ENCODE peak calls at places on chromosomes 5 and 9, in nine cellular contexts. One of them, this sample, is unnamed.
A peak's percentile ranks its signal among the peaks of the same experiment; 100 is the strongest.

GRCh38 chr5:142753114-142753764 is 16.9 kb upstream of the ARHGAP26 start:
- DNase-seq in dorsolateral prefrontal cortex: peak; percentile 84
- DNase-seq in GM23338: no peak
- DNase-seq in right lobe of liver: peak; percentile 51
- DNase-seq in foreskin fibroblast: no peak
- DNase-seq in left lung: no peak
- DNase-seq in tibial nerve: peak; percentile 67
- DNase-seq in mucosa of descending colon: no peak
- DNase-seq in prostate gland: peak; percentile 84
- DNase-seq in this sample: peak; percentile 89

GRCh38 chr5:32020271-32020670 is 153.8 kb downstream of the GOLPH3 start:
- DNase-seq in mucosa of descending colon: no peak
- DNase-seq in foreskin fibroblast: no peak
- DNase-seq in tibial nerve: no peak
- DNase-seq in right lobe of liver: no peak
- DNase-seq in GM23338: no peak
- DNase-seq in dorsolateral prefrontal cortex: no peak
- DNase-seq in prostate gland: no peak
- DNase-seq in left lung: no peak
- DNase-seq in this sample: no peak

GRCh38 chr5:64958757-64959391 is 190.1 kb downstream of the CWC27 start:
- DNase-seq in dorsolateral prefrontal cortex: no peak
- DNase-seq in foreskin fibroblast: peak; percentile 64
- DNase-seq in GM23338: peak; percentile 22
- DNase-seq in prostate gland: no peak
- DNase-seq in mucosa of descending colon: no peak
- DNase-seq in tibial nerve: no peak
- DNase-seq in left lung: no peak
- DNase-seq in right lobe of liver: no peak
- DNase-seq in this sample: no peak

GRCh38 chr5:17096975-17097695 is 120.3 kb upstream of the BASP1 start:
- DNase-seq in left lung: no peak
- DNase-seq in right lobe of liver: no peak
- DNase-seq in mucosa of descending colon: no peak
- DNase-seq in foreskin fibroblast: no peak
- DNase-seq in GM23338: peak; percentile 48
- DNase-seq in prostate gland: no peak
- DNase-seq in tibial nerve: no peak
- DNase-seq in dorsolateral prefrontal cortex: no peak
- DNase-seq in this sample: no peak

GRCh38 chr5:113050606-113051391 is 74.2 kb downstream of the DCP2 start:
- DNase-seq in mucosa of descending colon: no peak
- DNase-seq in foreskin fibroblast: peak; percentile 91
- DNase-seq in dorsolateral prefrontal cortex: no peak
- DNase-seq in tibial nerve: no peak
- DNase-seq in left lung: no peak
- DNase-seq in prostate gland: no peak
- DNase-seq in GM23338: no peak
- DNase-seq in right lobe of liver: no peak
- DNase-seq in this sample: peak; percentile 13

GRCh38 chr9:90802534-90802933 is 915 bp downstream of the SYK start:
- DNase-seq in tibial nerve: no peak
- DNase-seq in left lung: no peak
- DNase-seq in dorsolateral prefrontal cortex: no peak
- DNase-seq in mucosa of descending colon: no peak
- DNase-seq in foreskin fibroblast: no peak
- DNase-seq in prostate gland: no peak
- DNase-seq in right lobe of liver: no peak
- DNase-seq in GM23338: no peak
- DNase-seq in this sample: no peak

GRCh38 chr5:52867809-52868208 is 80.1 kb downstream of the ITGA1 start:
- DNase-seq in foreskin fibroblast: peak; percentile 23
- DNase-seq in prostate gland: no peak
- DNase-seq in right lobe of liver: no peak
- DNase-seq in tibial nerve: no peak
- DNase-seq in dorsolateral prefrontal cortex: no peak
- DNase-seq in GM23338: no peak
- DNase-seq in left lung: no peak
- DNase-seq in mucosa of descending colon: no peak
- DNase-seq in this sample: no peak

GRCh38 chr5:138246822-138247221 is 27.6 kb downstream of the GFRA3 start:
- DNase-seq in mucosa of descending colon: no peak
- DNase-seq in dorsolateral prefrontal cortex: no peak
- DNase-seq in tibial nerve: no peak
- DNase-seq in GM23338: no peak
- DNase-seq in prostate gland: no peak
- DNase-seq in foreskin fibroblast: no peak
- DNase-seq in left lung: no peak
- DNase-seq in right lobe of liver: no peak
- DNase-seq in this sample: no peak

GRCh38 chr9:131747352-131747751 is 7.5 kb upstream of the RAPGEF1 start:
- DNase-seq in right lobe of liver: no peak
- DNase-seq in tibial nerve: no peak
- DNase-seq in foreskin fibroblast: peak; percentile 75
- DNase-seq in prostate gland: no peak
- DNase-seq in left lung: no peak
- DNase-seq in dorsolateral prefrontal cortex: peak; percentile 29
- DNase-seq in mucosa of descending colon: no peak
- DNase-seq in GM23338: peak; percentile 74
- DNase-seq in this sample: peak; percentile 94

GRCh38 chr9:128124873-128125574 is 2.5 kb downstream of the PTGES2 start:
- DNase-seq in right lobe of liver: peak; percentile 52
- DNase-seq in dorsolateral prefrontal cortex: peak; percentile 59
- DNase-seq in prostate gland: peak; percentile 54
- DNase-seq in GM23338: peak; percentile 92
- DNase-seq in mucosa of descending colon: peak; percentile 88
- DNase-seq in left lung: peak; percentile 89
- DNase-seq in tibial nerve: peak; percentile 53
- DNase-seq in foreskin fibroblast: peak; percentile 74
- DNase-seq in this sample: no peak

GRCh38 chr5:172410839-172411238 is 43.5 kb downstream of the SH3PXD2B start:
- DNase-seq in dorsolateral prefrontal cortex: no peak
- DNase-seq in GM23338: no peak
- DNase-seq in foreskin fibroblast: peak; percentile 65
- DNase-seq in right lobe of liver: no peak
- DNase-seq in mucosa of descending colon: no peak
- DNase-seq in left lung: no peak
- DNase-seq in prostate gland: no peak
- DNase-seq in tibial nerve: no peak
- DNase-seq in this sample: no peak

GRCh38 chr5:122312670-122312988 is 592 bp downstream of the SNCAIP start:
- DNase-seq in dorsolateral prefrontal cortex: peak; percentile 67
- DNase-seq in left lung: peak; percentile 72
- DNase-seq in tibial nerve: no peak
- DNase-seq in mucosa of descending colon: peak; percentile 36
- DNase-seq in prostate gland: peak; percentile 7
- DNase-seq in right lobe of liver: no peak
- DNase-seq in foreskin fibroblast: peak; percentile 59
- DNase-seq in GM23338: peak; percentile 53
- DNase-seq in this sample: no peak

GRCh38 chr9:114902773-114903589 is 27.4 kb downstream of the TNFSF8 start:
- DNase-seq in right lobe of liver: no peak
- DNase-seq in left lung: no peak
- DNase-seq in mucosa of descending colon: no peak
- DNase-seq in tibial nerve: no peak
- DNase-seq in dorsolateral prefrontal cortex: no peak
- DNase-seq in foreskin fibroblast: no peak
- DNase-seq in GM23338: no peak
- DNase-seq in prostate gland: no peak
- DNase-seq in this sample: no peak

GRCh38 chr9:86983260-86984255 is 36.3 kb upstream of the GAS1 start:
- DNase-seq in mucosa of descending colon: no peak
- DNase-seq in left lung: no peak
- DNase-seq in GM23338: no peak
- DNase-seq in prostate gland: peak; percentile 79
- DNase-seq in tibial nerve: no peak
- DNase-seq in right lobe of liver: no peak
- DNase-seq in dorsolateral prefrontal cortex: no peak
- DNase-seq in foreskin fibroblast: peak; percentile 94
- DNase-seq in this sample: peak; percentile 63

GRCh38 chr5:150791536-150791935 is 13.0 kb downstream of the SMIM3 start:
- DNase-seq in tibial nerve: no peak
- DNase-seq in foreskin fibroblast: no peak
- DNase-seq in GM23338: no peak
- DNase-seq in left lung: no peak
- DNase-seq in mucosa of descending colon: no peak
- DNase-seq in prostate gland: no peak
- DNase-seq in right lobe of liver: no peak
- DNase-seq in dorsolateral prefrontal cortex: no peak
- DNase-seq in this sample: no peak

GRCh38 chr9:98851730-98852462 is 44.4 kb downstream of the GALNT12 start:
- DNase-seq in foreskin fibroblast: no peak
- DNase-seq in left lung: no peak
- DNase-seq in mucosa of descending colon: no peak
- DNase-seq in dorsolateral prefrontal cortex: no peak
- DNase-seq in tibial nerve: no peak
- DNase-seq in prostate gland: no peak
- DNase-seq in GM23338: no peak
- DNase-seq in right lobe of liver: no peak
- DNase-seq in this sample: no peak

GRCh38 chr9:71681104-71681707 is 87.1 kb downstream of the CEMIP2 start:
- DNase-seq in mucosa of descending colon: no peak
- DNase-seq in left lung: no peak
- DNase-seq in foreskin fibroblast: peak; percentile 50
- DNase-seq in GM23338: no peak
- DNase-seq in tibial nerve: no peak
- DNase-seq in right lobe of liver: no peak
- DNase-seq in dorsolateral prefrontal cortex: no peak
- DNase-seq in prostate gland: no peak
- DNase-seq in this sample: no peak

GRCh38 chr5:130237721-130238120 is 333.5 kb downstream of the CHSY3 start:
- DNase-seq in dorsolateral prefrontal cortex: no peak
- DNase-seq in GM23338: no peak
- DNase-seq in tibial nerve: no peak
- DNase-seq in prostate gland: no peak
- DNase-seq in left lung: no peak
- DNase-seq in mucosa of descending colon: no peak
- DNase-seq in foreskin fibroblast: no peak
- DNase-seq in right lobe of liver: no peak
- DNase-seq in this sample: no peak

GRCh38 chr5:68557162-68557936 is 341.8 kb downstream of the PIK3R1 start:
- DNase-seq in GM23338: no peak
- DNase-seq in mucosa of descending colon: no peak
- DNase-seq in foreskin fibroblast: peak; percentile 24
- DNase-seq in right lobe of liver: peak; percentile 70
- DNase-seq in dorsolateral prefrontal cortex: no peak
- DNase-seq in tibial nerve: no peak
- DNase-seq in left lung: no peak
- DNase-seq in prostate gland: no peak
- DNase-seq in this sample: no peak
- H3K4me3 ChIP-seq in GM23338: no peak overlapping the region
- H3K4me3 ChIP-seq in mucosa of descending colon: no peak overlapping the region
- H3K4me3 ChIP-seq in foreskin fibroblast: no peak overlapping the region
- H3K4me3 ChIP-seq in right lobe of liver: no peak overlapping the region
- H3K4me3 ChIP-seq in dorsolateral prefrontal cortex: no peak overlapping the region
- H3K4me3 ChIP-seq in tibial nerve: no peak overlapping the region
- H3K4me3 ChIP-seq in left lung: no peak overlapping the region
- H3K4me3 ChIP-seq in prostate gland: no peak overlapping the region
- H3K4me3 ChIP-seq in this sample: no peak overlapping the region

GRCh38 chr5:69166686-69167487 is at the start of gene CCNB1:
- DNase-seq in dorsolateral prefrontal cortex: peak; percentile 97
- DNase-seq in foreskin fibroblast: peak; percentile 99
- DNase-seq in prostate gland: peak; percentile 97
- DNase-seq in mucosa of descending colon: peak; percentile 99
- DNase-seq in right lobe of liver: peak; percentile 100
- DNase-seq in left lung: peak; percentile 100
- DNase-seq in tibial nerve: peak; percentile 92
- DNase-seq in GM23338: peak; percentile 99
- DNase-seq in this sample: peak; percentile 96

GRCh38 chr5:69167488-69167845 is 517 bp downstream of the CCNB1 start:
- DNase-seq in foreskin fibroblast: peak; percentile 49
- DNase-seq in mucosa of descending colon: no peak
- DNase-seq in tibial nerve: no peak
- DNase-seq in dorsolateral prefrontal cortex: no peak
- DNase-seq in right lobe of liver: no peak
- DNase-seq in prostate gland: no peak
- DNase-seq in GM23338: peak; percentile 70
- DNase-seq in left lung: no peak
- DNase-seq in this sample: no peak

GRCh38 chr5:69170969-69171368 is 4.0 kb downstream of the CCNB1 start:
- DNase-seq in dorsolateral prefrontal cortex: no peak
- DNase-seq in right lobe of liver: no peak
- DNase-seq in left lung: no peak
- DNase-seq in prostate gland: no peak
- DNase-seq in foreskin fibroblast: no peak
- DNase-seq in GM23338: no peak
- DNase-seq in mucosa of descending colon: no peak
- DNase-seq in tibial nerve: no peak
- DNase-seq in this sample: no peak
- H3K4me3 ChIP-seq in dorsolateral prefrontal cortex: no peak overlapping the region
- H3K4me3 ChIP-seq in right lobe of liver: no peak overlapping the region
- H3K4me3 ChIP-seq in left lung: no peak overlapping the region
- H3K4me3 ChIP-seq in prostate gland: no peak overlapping the region
- H3K4me3 ChIP-seq in foreskin fibroblast: no peak overlapping the region
- H3K4me3 ChIP-seq in GM23338: no peak overlapping the region
- H3K4me3 ChIP-seq in mucosa of descending colon: no peak overlapping the region
- H3K4me3 ChIP-seq in tibial nerve: no peak overlapping the region
- H3K4me3 ChIP-seq in this sample: no peak overlapping the region

GRCh38 chr5:81779125-81779934 is 28.4 kb upstream of the SSBP2 start:
- DNase-seq in right lobe of liver: peak; percentile 81
- DNase-seq in foreskin fibroblast: peak; percentile 48
- DNase-seq in mucosa of descending colon: peak; percentile 75
- DNase-seq in tibial nerve: peak; percentile 47
- DNase-seq in GM23338: no peak
- DNase-seq in left lung: peak; percentile 90
- DNase-seq in dorsolateral prefrontal cortex: peak; percentile 55
- DNase-seq in prostate gland: peak; percentile 68
- DNase-seq in this sample: peak; percentile 32
- H3K4me3 ChIP-seq in right lobe of liver: no peak overlapping the region
- H3K4me3 ChIP-seq in foreskin fibroblast: peak overlapping the region; percentile 0
- H3K4me3 ChIP-seq in mucosa of descending colon: no peak overlapping the region
- H3K4me3 ChIP-seq in tibial nerve: peak overlapping the region; percentile 27
- H3K4me3 ChIP-seq in GM23338: no peak overlapping the region
- H3K4me3 ChIP-seq in left lung: peak overlapping the region; percentile 5
- H3K4me3 ChIP-seq in dorsolateral prefrontal cortex: peak overlapping the region; percentile 59
- H3K4me3 ChIP-seq in prostate gland: peak overlapping the region; percentile 10
- H3K4me3 ChIP-seq in this sample: peak overlapping the region; percentile 11

DNA sequence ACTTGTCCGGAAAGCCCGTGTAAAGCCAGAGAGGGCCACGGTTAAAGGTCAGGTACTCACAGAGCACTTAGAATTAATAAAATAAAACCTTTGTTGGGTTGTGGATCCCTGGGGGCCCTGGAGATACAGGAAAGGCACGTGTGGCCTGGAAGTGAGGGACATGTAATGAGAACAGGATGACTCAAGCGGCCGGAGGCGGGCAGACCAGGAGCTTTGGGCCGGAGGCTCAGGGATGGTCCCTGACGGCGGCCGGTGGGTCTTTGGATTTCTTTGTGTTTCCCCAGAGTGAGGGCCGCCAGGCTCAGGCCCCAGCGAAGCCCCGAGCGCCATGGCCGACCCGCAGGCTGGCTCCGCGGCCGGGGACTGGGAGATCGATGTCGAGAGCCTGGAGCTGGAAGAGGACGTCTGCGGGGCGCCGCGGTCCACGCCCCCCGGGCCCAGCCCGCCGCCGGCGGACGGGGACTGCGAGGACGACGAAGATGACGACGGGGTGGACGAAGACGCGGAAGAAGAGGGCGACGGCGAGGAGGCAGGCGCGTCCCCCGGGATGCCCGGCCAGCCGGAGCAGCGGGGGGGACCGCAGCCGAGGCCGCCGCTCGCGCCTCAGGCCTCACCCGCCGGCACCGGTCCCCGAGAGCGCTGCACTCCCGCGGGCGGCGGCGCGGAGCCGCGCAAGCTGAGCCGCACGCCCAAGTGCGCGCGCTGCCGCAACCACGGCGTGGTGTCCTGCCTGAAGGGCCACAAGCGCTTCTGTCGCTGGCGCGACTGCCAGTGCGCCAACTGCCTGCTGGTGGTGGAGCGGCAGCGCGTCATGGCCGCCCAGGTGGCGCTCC is 1.3 kb downstream of the DMRT2 start:
- DNase-seq in prostate gland: peak; percentile 25
- DNase-seq in GM23338: peak; percentile 68
- DNase-seq in right lobe of liver: no peak
- DNase-seq in foreskin fibroblast: peak; percentile 59
- DNase-seq in left lung: peak; percentile 86
- DNase-seq in mucosa of descending colon: peak; percentile 85
- DNase-seq in dorsolateral prefrontal cortex: no peak
- DNase-seq in tibial nerve: peak; percentile 40
- DNase-seq in this sample: no peak
- H3K4me3 ChIP-seq in prostate gland: peak overlapping the region; percentile 8
- H3K4me3 ChIP-seq in GM23338: peak overlapping the region; percentile 56
- H3K4me3 ChIP-seq in right lobe of liver: no peak overlapping the region
- H3K4me3 ChIP-seq in foreskin fibroblast: peak overlapping the region; percentile 35
- H3K4me3 ChIP-seq in left lung: no peak overlapping the region
- H3K4me3 ChIP-seq in mucosa of descending colon: no peak overlapping the region
- H3K4me3 ChIP-seq in dorsolateral prefrontal cortex: peak overlapping the region; percentile 64
- H3K4me3 ChIP-seq in tibial nerve: peak overlapping the region; percentile 5
- H3K4me3 ChIP-seq in this sample: no peak overlapping the region